ENCODE peak calls at places on chromosomes 3 and 15, in five cellular contexts. O is CD8-positive, alpha-beta T cell; T is IMR-90; S is psoas muscle; M is breast epithelium. W is an unnamed sample.

GRCh38 chr15:60009124-60009523 is 5.0 kb downstream of the FOXB1 start:
- DNase-seq in S (no peak), M (no peak), O (no peak), T (no peak), W (no peak)

GRCh38 chr15:74036271-74037170 is 42.0 kb downstream of the PML start:
- DNase-seq in T (peak), O (no peak), M (no peak), S (no peak), W (no peak)

GRCh38 chr3:185350841-185351240 is 12.1 kb upstream of the MAP3K13 start:
- DNase-seq in O (no peak), T (no peak), M (no peak), S (no peak), W (no peak)

GRCh38 chr3:13598926-13599886 is 50.3 kb downstream of the FBLN2 start:
- DNase-seq in M (no peak), T (peak), O (no peak), S (no peak), W (no peak)

GRCh38 chr3:122563717-122564025 is 429 bp downstream of the PARP9 start:
- DNase-seq in O (no peak), S (no peak), T (no peak), M (no peak), W (no peak)

GRCh38 chr3:138012526-138012925 is 2.6 kb downstream of the CLDN18 start:
- DNase-seq in T (no peak), O (no peak), S (no peak), M (no peak), W (no peak)

GRCh38 chr15:92113832-92114231 is 260.3 kb downstream of the SLCO3A1 start:
- DNase-seq in T (no peak), S (no peak), O (no peak), M (no peak), W (no peak)

GRCh38 chr15:93168913-93169312 is 79.9 kb upstream of the RGMA start:
- DNase-seq in S (no peak), T (no peak), O (no peak), M (no peak), W (no peak)

GRCh38 chr3:160006282-160007163 is 17.9 kb downstream of the IL12A start:
- DNase-seq in O (no peak), T (peak), S (no peak), M (peak), W (peak)

GRCh38 chr3:58112185-58112535 is 98.6 kb downstream of the DNASE1L3 start:
- DNase-seq in S (no peak), T (no peak), M (no peak), O (no peak), W (no peak)

GRCh38 chr3:56131976-56132590 is 336.2 kb downstream of the ERC2 start:
- DNase-seq in T (peak), M (no peak), O (no peak), S (peak), W (no peak)

GRCh38 chr15:60605879-60606304 is 127.0 kb upstream of the ICE2 start:
- DNase-seq in S (no peak), T (peak), M (no peak), O (no peak), W (no peak)

GRCh38 chr3:183212096-183212495 is 41.0 kb upstream of the B3GNT5 start:
- DNase-seq in S (no peak), M (no peak), O (no peak), T (no peak), W (no peak)

GRCh38 chr3:23968467-23969184 is 23.5 kb downstream of the NR1D2 start:
- DNase-seq in O (no peak), S (no peak), M (no peak), T (peak), W (no peak)

GRCh38 chr3:15612001-15612400 is 10.5 kb downstream of the BTD start:
- DNase-seq in M (no peak), S (no peak), O (no peak), T (no peak), W (no peak)

GRCh38 chr3:156174229-156174847 is 54.0 kb downstream of the KCNAB1 start:
- DNase-seq in T (peak), O (no peak), M (no peak), S (no peak), W (no peak)

GRCh38 chr3:150639262-150639661 is 36.1 kb downstream of the SELENOT start:
- DNase-seq in S (no peak), M (no peak), T (peak), O (no peak), W (no peak)

GRCh38 chr3:14622368-14622767 is 29.2 kb upstream of the CCDC174 start:
- DNase-seq in T (no peak), O (no peak), S (no peak), M (no peak), W (no peak)

GRCh38 chr15:39248204-39248603 is 332.7 kb upstream of the THBS1 start:
- DNase-seq in M (no peak), S (no peak), T (peak), O (no peak), W (no peak)

GRCh38 chr3:141368062-141368924 is at the start of gene ZBTB38:
- DNase-seq in M (peak), T (peak), S (peak), O (no peak), W (peak)

GRCh38 chr15:29853211-29853987 is 31.1 kb upstream of the TJP1 start:
- DNase-seq in M (no peak), S (no peak), T (no peak), O (no peak), W (no peak)

DNA sequence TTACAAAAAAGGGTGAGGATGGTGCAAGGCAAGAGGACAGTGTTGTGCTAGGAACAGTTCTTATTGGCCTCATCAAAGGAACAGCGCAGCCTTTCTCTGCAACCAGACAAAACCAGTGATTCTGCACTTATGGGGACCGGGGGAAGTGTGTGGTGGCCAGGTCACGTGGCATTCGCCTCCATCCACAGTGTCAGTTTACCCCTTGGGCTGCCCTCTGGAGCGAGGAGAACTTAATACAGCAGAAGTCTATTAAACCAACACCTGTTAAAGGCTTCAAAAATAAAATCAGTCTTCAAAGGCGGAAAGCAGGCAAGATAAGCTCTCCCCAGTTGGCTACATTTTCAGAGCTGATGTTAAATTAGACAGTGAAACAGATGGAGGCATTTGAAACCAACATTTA is 75.3 kb downstream of the LRIG1 start:
- DNase-seq in S (no peak), M (no peak), O (no peak), T (no peak), W (no peak)
- H3K27ac ChIP-seq in S (peak), M (peak), O (no peak), T (no peak), W (peak)

DNA sequence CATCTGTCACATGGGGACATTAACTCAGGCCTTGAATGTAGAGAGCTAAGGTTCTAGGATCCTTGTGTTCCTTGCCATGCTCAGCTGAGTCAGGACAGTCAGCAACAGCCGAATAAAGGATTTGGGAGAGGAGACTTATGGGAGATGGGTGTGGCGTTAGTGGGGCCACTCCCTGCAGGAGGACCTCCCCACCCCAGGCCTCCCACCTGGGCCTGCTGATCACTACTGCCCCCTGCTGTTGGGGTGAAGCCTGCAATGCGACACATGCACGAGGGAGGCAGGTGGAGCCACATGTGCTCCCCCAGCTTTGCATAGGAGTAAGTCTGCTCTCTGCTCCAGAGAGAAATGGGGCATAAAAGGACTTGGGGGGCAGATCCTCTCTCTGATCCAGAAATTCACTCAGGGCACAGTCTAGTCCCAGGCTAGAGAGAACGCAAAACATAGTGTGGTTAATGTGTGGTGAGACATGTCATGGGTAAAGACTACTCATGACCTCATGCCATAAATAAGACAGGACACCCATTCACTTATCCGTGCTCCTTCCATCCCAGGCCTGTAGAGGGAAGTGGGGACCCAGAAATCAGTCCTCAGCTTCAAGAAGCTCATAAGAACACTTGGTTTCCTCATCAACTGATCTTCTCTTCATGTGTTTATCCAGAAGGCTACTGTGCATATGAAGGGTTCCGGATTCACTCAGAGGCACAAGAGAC is 19.4 kb downstream of the RBP1 start:
- DNase-seq in S (no peak), O (no peak), T (peak), M (no peak), W (peak)
- TF ChIP-seq CTCF in S (no peak), O (no peak), T (peak), M (no peak), W (peak)

GRCh38 chr3:123795471-123796251 is 88.5 kb downstream of the MYLK start:
- DNase-seq in O (no peak), T (no peak), M (no peak), S (no peak), W (no peak)
- H3K27ac ChIP-seq in O (no peak), T (no peak), M (no peak), S (no peak), W (no peak)

DNA sequence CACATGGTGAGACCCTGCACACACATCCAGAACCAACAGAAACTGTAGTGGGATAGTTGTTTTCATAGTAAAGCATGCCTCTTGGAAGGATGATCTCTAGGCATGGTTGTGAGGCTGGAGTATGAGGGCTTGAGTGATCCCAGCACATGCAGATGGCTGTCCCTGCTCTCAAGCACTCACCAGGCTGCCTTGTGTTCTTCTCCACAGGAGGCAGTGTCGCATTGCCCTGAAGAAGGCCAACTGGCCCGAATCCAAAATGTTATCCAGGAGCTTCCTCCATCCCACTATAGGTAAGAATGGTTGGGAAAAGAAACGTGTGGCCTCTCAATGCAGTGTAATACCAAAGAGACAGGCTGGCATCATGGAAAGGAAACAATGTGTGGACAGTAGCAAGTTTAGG is 82.7 kb downstream of the TMEM39A start:
- DNase-seq in O (no peak), M (no peak), S (no peak), T (peak), W (no peak)
- TF ChIP-seq CTCF in O (no peak), M (no peak), S (no peak), T (no peak), W (no peak)

GRCh38 chr3:65854606-65855304 is 184.0 kb downstream of the MAGI1 start:
- DNase-seq in M (no peak), O (no peak), T (peak), S (no peak), W (no peak)

GRCh38 chr3:65856907-65857306 is 181.8 kb downstream of the MAGI1 start:
- DNase-seq in S (no peak), M (no peak), O (no peak), T (no peak), W (no peak)

GRCh38 chr3:65858749-65859148 is 180.0 kb downstream of the MAGI1 start:
- DNase-seq in S (no peak), T (no peak), O (no peak), M (no peak), W (no peak)

GRCh38 chr3:65857327-65857726 is 181.4 kb downstream of the MAGI1 start:
- DNase-seq in M (no peak), T (no peak), S (no peak), O (no peak), W (no peak)

DNA sequence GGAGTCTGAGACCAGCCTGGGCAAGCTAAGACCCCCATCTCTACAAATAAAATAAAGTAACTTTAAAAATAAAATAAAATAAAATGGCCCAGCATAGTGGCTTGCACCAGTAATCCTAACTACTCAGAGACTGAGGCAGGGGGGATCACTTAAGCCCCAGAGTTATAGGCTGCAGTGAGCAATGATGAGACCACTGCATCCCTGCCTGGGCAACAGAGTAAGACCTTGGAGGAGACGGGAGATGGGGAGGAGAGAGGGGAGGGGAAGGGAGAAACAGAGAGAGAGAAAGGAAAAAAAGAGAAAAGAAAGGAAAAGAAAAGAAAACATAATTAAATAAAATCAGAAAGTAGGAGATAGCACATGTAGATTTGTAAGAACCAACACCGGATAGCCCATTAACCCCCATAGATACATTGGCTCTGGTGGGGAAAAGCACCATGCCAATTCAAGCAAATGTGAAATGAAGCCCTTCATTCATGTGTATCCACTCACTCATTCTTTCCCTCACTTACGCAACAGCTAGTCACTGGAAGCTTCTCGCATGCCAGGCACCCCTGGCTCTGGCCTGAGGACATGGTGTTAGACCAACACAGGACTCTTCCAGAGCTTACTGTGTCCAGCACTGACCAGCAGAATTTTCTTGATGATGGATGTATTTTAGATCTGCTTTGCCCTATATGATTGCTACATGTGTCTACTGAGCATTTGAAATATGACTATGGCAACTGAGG is 183.2 kb downstream of the MAGI1 start:
- DNase-seq in O (no peak), M (no peak), T (peak), S (peak), W (no peak)
- H3K27ac ChIP-seq in O (no peak), M (no peak), T (no peak), S (no peak), W (no peak)

DNA sequence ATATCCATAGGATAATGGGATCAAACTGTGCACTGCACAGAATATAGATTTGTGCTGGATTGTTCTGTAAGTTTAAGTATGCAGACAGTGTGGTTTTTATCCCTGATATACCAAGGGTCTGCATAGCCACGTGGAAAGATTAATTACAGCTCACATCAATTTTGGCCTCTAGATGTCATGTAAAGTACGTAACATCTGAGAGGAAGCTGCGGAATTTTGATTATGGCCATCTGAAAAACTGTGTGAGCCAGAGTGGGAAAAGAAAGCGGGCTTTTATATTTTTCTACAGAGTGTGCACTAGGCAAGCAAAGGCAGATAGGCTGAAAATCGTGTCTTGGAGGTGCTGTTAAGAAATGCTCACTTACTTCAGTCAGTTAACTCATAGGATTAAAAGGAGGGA is 562.7 kb downstream of the GBE1 start:
- DNase-seq in T (no peak), O (no peak), M (no peak), S (no peak), W (no peak)
- TF ChIP-seq CTCF in T (no peak), O (no peak), M (no peak), S (no peak), W (no peak)

GRCh38 chr3:128151758-128152274 is 1.5 kb upstream of the EEFSEC start:
- DNase-seq in T (no peak), M (no peak), O (no peak), S (no peak), W (no peak)
- H3K27ac ChIP-seq in T (no peak), M (no peak), O (no peak), S (no peak), W (no peak)

GRCh38 chr3:166111562-166111961 is 274.3 kb upstream of the BCHE start:
- DNase-seq in M (no peak), T (no peak), O (no peak), S (no peak), W (no peak)

GRCh38 chr3:166118049-166118448 is 280.8 kb upstream of the BCHE start:
- DNase-seq in O (no peak), T (no peak), M (no peak), S (no peak), W (no peak)

GRCh38 chr3:166110102-166110501 is 272.9 kb upstream of the BCHE start:
- DNase-seq in S (no peak), O (no peak), T (no peak), M (no peak), W (no peak)

GRCh38 chr3:166114448-166114847 is 277.2 kb upstream of the BCHE start:
- DNase-seq in M (no peak), O (no peak), S (no peak), T (no peak), W (no peak)
- TF ChIP-seq CTCF in M (no peak), O (no peak), S (no peak), T (no peak), W (no peak)

DNA sequence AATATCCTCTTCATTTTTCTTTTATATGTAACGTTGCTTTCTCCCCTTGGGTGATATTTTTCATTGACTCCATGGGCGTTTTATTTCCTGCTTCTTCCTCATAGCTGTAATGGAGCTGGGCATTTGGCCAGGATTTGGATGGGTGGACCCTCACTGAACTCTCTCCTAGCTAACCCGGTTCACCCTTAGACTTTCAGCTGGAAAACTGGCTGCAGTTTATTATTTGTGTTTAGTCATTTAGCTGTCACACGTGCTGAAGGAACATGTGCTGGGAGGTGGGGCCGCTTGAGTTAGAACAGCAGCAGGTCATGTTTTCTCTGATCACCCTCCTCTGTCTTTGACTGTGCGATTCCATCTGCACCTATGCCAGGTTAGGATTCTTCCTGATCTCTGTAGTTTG is 407.6 kb downstream of the ZIC1 start:
- DNase-seq in O (no peak), M (peak), T (no peak), S (peak), W (no peak)
- H3K27ac ChIP-seq in O (no peak), M (no peak), T (no peak), S (no peak), W (no peak)

W was measured in right atrium auricular region.